ENCODE peak calls at places on chromosomes 6 and 20, in four cellular contexts. F is brain microvascular endothelial cell, P is endothelial cell, K is AG04450. C is an unnamed sample.

GRCh38 chr6:88166901-88167624 is 916 bp upstream of the CNR1 start:
- DNase-seq in F (no peak), P (peak), K (no peak), C (no peak)

GRCh38 chr6:104253236-104253635 is 606.5 kb downstream of the HACE1 start:
- DNase-seq in F (no peak), P (no peak), K (no peak), C (no peak)

GRCh38 chr20:54875307-54875706 is 399.9 kb downstream of the DOK5 start:
- DNase-seq in F (no peak), P (no peak), K (no peak), C (no peak)

GRCh38 chr6:32949113-32949512 is 3.8 kb downstream of the HLA-DMA start:
- DNase-seq in F (no peak), P (no peak), K (no peak), C (no peak)

GRCh38 chr20:25008388-25009217 is 16.1 kb upstream of the APMAP start:
- DNase-seq in F (no peak), P (no peak), K (no peak), C (no peak)

GRCh38 chr6:4889701-4890100 is 113.5 kb downstream of the CDYL start:
- DNase-seq in F (no peak), P (no peak), K (no peak), C (no peak)

GRCh38 chr6:23659125-23659524 is 466.9 kb upstream of the NRSN1 start:
- DNase-seq in F (peak), P (peak), K (no peak), C (peak)

GRCh38 chr20:25145131-25145530 is 50.4 kb upstream of the ENTPD6 start:
- DNase-seq in F (no peak), P (no peak), K (no peak), C (no peak)

GRCh38 chr6:112429226-112429625 is 82.1 kb downstream of the RFPL4B start:
- DNase-seq in F (peak), P (peak), K (no peak), C (no peak)

GRCh38 chr20:53940883-53941546 is 129.4 kb downstream of the BCAS1 start:
- DNase-seq in F (peak), P (no peak), K (no peak), C (peak)

GRCh38 chr20:46894579-46894958 is at the start of gene EYA2:
- DNase-seq in F (no peak), P (peak), K (no peak), C (no peak)

GRCh38 chr6:28349344-28349891 is 329 bp upstream of the ZKSCAN3 start:
- DNase-seq in F (no peak), P (no peak), K (no peak), C (no peak)

GRCh38 chr6:113860165-113860955 is 3.2 kb downstream of the MARCKS start:
- DNase-seq in F (no peak), P (peak), K (no peak), C (no peak)

GRCh38 chr20:32875673-32876072 is 16.9 kb downstream of the EFCAB8 start:
- DNase-seq in F (no peak), P (no peak), K (no peak), C (no peak)

GRCh38 chr6:150775400-150775799 is 90.1 kb upstream of the MTHFD1L start:
- DNase-seq in F (no peak), P (no peak), K (no peak), C (no peak)

GRCh38 chr6:14269434-14269833 is 151.9 kb downstream of the CD83 start:
- DNase-seq in F (no peak), P (no peak), K (no peak), C (no peak)

GRCh38 chr6:77715588-77715987 is 62.7 kb downstream of the MEI4 start:
- DNase-seq in F (no peak), P (no peak), K (no peak), C (no peak)

GRCh38 chr20:38258545-38259223 is 1.9 kb downstream of the KIAA1755 start:
- DNase-seq in F (no peak), P (no peak), K (no peak), C (no peak)

GRCh38 chr6:15663057-15663638 is 320 bp upstream of the DTNBP1 start:
- DNase-seq in F (peak), P (no peak), K (peak), C (peak)

GRCh38 chr20:12047838-12048432 is 130.2 kb downstream of the BTBD3 start:
- DNase-seq in F (peak), P (no peak), K (no peak), C (no peak)

GRCh38 chr6:15505463-15505918 is 157.3 kb downstream of the DTNBP1 start:
- DNase-seq in F (no peak), P (no peak), K (no peak), C (no peak)

GRCh38 chr20:58019027-58019849 is 209.2 kb downstream of the ANKRD60 start:
- DNase-seq in F (peak), P (no peak), K (no peak), C (no peak)

GRCh38 chr6:70884074-70884983 is 72.5 kb downstream of the B3GAT2 start:
- DNase-seq in F (peak), P (peak), K (peak), C (peak)

GRCh38 chr20:32164984-32165735 is 42.4 kb downstream of the PLAGL2 start:
- DNase-seq in F (no peak), P (no peak), K (no peak), C (no peak)

GRCh38 chr6:170057961-170058877 is 232.7 kb downstream of the DLL1 start:
- DNase-seq in F (no peak), P (no peak), K (no peak), C (no peak)

GRCh38 chr20:61297981-61298380 is 45.9 kb downstream of the CDH4 start:
- DNase-seq in F (peak), P (no peak), K (no peak), C (no peak)

DNA sequence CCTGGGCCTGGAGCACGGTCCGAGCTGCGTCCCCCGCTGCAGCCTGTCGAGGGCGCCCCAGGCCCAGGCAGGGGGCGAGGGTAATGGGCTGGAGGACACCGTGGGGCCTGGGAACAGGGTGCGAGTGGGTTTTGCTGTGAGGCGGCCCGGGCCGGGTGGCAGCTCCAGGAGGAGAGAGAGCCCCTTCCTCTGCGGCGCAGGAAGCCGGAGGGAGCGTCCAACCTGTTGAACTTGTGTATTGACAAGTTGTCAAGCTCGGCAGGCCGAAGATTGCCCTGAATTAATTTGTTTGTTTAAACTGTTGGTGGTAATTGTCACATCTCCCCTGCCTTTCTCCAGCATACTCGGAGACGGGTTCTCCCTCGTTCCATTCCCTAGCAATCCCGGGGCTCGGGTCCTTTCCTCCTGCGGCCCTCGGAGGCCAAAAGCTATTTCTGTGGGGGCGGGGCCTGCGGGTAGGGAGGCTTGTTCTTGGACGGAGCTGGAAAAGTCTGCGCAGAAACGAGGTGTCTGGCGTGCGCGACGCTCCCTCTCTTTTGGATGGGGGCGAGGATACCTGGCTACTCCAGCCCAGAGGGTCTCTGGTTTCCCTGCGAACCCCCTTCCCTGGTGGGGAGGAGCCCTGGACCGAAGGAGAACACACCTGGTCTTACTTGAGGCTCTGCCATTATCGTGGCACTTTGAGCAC is 9.9 kb downstream of the NR2E1 start:
- DNase-seq in F (no peak), P (peak), K (no peak), C (no peak)
- TF ChIP-seq CTCF in F (peak), P (no peak), K (no peak), C (no peak)

GRCh38 chr6:123372737-123373136 is 264.0 kb downstream of the TRDN start:
- DNase-seq in F (no peak), P (no peak), K (no peak), C (no peak)
- TF ChIP-seq CTCF in F (no peak), P (no peak), K (no peak), C (no peak)

DNA sequence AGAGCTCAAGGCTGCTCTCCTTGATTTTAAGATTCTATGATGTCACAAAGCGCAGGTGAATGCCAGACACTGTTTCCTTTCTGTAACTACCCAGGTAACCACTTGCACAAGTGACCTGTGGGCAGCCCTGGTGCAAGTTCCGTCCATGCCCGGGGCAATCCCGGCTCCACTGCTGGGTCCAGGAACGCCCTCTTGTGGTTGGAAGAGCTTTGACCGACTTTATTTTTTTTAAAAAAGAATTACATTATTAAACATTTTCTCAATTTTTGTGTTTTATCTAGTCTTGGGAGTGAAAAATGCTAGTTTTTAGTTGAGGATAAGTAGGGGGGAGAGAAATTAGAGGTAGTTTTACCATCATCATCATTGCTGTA is 695.2 kb downstream of the QKI start:
- DNase-seq in F (no peak), P (peak), K (no peak), C (no peak)
- TF ChIP-seq CTCF in F (peak), P (peak), K (no peak), C (no peak)

DNA sequence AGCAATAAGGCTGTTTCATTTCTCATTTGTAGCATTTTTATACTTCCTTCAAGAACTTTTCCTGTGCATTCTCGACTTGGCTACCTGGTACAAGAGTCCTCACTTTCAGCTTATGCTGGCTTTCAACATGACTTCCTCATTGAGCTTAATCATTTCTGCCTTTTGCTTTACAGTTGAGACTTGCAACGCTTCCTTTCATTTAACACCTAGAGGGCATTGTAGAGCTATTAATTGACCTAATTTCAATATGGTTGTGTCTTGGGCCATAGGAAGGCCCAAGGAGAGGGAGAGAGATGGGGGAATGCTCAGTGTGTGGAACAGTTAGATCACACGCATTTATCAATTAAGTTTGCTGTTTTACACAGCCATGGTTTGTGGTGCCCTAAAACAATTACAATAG is 37.2 kb downstream of the SLC22A2 start:
- DNase-seq in F (no peak), P (no peak), K (no peak), C (no peak)
- TF ChIP-seq CTCF in F (no peak), P (no peak), K (no peak), C (no peak)